ENCODE peak calls at places on chromosome 18, in eight cellular contexts. One of them, this sample, is unnamed.

GRCh38 chr18:54284967-54285785 is 15.9 kb downstream of the POLI start:
- DNase-seq in BE2C: no peak
- DNase-seq in body of pancreas: peak
- DNase-seq in dorsolateral prefrontal cortex: peak
- DNase-seq in ovary: no peak
- DNase-seq in brain microvascular endothelial cell: peak
- DNase-seq in IMR-90: peak
- DNase-seq in fibroblast of pulmonary artery: peak
- DNase-seq in this sample: no peak

GRCh38 chr18:13660510-13660909 is 65.8 kb downstream of the FAM210A start:
- DNase-seq in BE2C: no peak
- DNase-seq in IMR-90: no peak
- DNase-seq in brain microvascular endothelial cell: no peak
- DNase-seq in fibroblast of pulmonary artery: peak
- DNase-seq in body of pancreas: no peak
- DNase-seq in ovary: no peak
- DNase-seq in dorsolateral prefrontal cortex: no peak
- DNase-seq in this sample: no peak

GRCh38 chr18:23635283-23636040 is 27.2 kb downstream of the ANKRD29 start:
- DNase-seq in BE2C: no peak
- DNase-seq in body of pancreas: no peak
- DNase-seq in brain microvascular endothelial cell: no peak
- DNase-seq in dorsolateral prefrontal cortex: no peak
- DNase-seq in ovary: no peak
- DNase-seq in fibroblast of pulmonary artery: no peak
- DNase-seq in IMR-90: no peak
- DNase-seq in this sample: no peak

GRCh38 chr18:54209471-54210180 is 14.8 kb downstream of the MBD2 start:
- DNase-seq in BE2C: no peak
- DNase-seq in body of pancreas: no peak
- DNase-seq in fibroblast of pulmonary artery: no peak
- DNase-seq in brain microvascular endothelial cell: peak
- DNase-seq in IMR-90: peak
- DNase-seq in ovary: no peak
- DNase-seq in dorsolateral prefrontal cortex: no peak
- DNase-seq in this sample: no peak

GRCh38 chr18:78875998-78876650 is 103.5 kb upstream of the SALL3 start:
- DNase-seq in dorsolateral prefrontal cortex: no peak
- DNase-seq in fibroblast of pulmonary artery: no peak
- DNase-seq in body of pancreas: no peak
- DNase-seq in ovary: no peak
- DNase-seq in BE2C: no peak
- DNase-seq in brain microvascular endothelial cell: no peak
- DNase-seq in IMR-90: no peak
- DNase-seq in this sample: no peak

GRCh38 chr18:10490401-10491289 is 35.2 kb upstream of the NAPG start:
- DNase-seq in ovary: no peak
- DNase-seq in dorsolateral prefrontal cortex: no peak
- DNase-seq in body of pancreas: peak
- DNase-seq in IMR-90: no peak
- DNase-seq in brain microvascular endothelial cell: no peak
- DNase-seq in fibroblast of pulmonary artery: no peak
- DNase-seq in BE2C: no peak
- DNase-seq in this sample: peak

GRCh38 chr18:78900938-78901909 is 78.4 kb upstream of the SALL3 start:
- DNase-seq in body of pancreas: no peak
- DNase-seq in ovary: no peak
- DNase-seq in brain microvascular endothelial cell: no peak
- DNase-seq in BE2C: no peak
- DNase-seq in fibroblast of pulmonary artery: no peak
- DNase-seq in dorsolateral prefrontal cortex: no peak
- DNase-seq in IMR-90: no peak
- DNase-seq in this sample: no peak

GRCh38 chr18:59787998-59788875 is 91.0 kb upstream of the CCBE1 start:
- DNase-seq in dorsolateral prefrontal cortex: no peak
- DNase-seq in BE2C: no peak
- DNase-seq in ovary: no peak
- DNase-seq in body of pancreas: no peak
- DNase-seq in fibroblast of pulmonary artery: peak
- DNase-seq in brain microvascular endothelial cell: peak
- DNase-seq in IMR-90: peak
- DNase-seq in this sample: no peak

GRCh38 chr18:74544898-74545297 is 10.6 kb downstream of the CNDP1 start:
- DNase-seq in body of pancreas: no peak
- DNase-seq in dorsolateral prefrontal cortex: no peak
- DNase-seq in brain microvascular endothelial cell: no peak
- DNase-seq in ovary: no peak
- DNase-seq in IMR-90: no peak
- DNase-seq in BE2C: no peak
- DNase-seq in fibroblast of pulmonary artery: no peak
- DNase-seq in this sample: no peak

GRCh38 chr18:49966090-49966489 is 152.8 kb upstream of the ACAA2 start:
- DNase-seq in dorsolateral prefrontal cortex: no peak
- DNase-seq in fibroblast of pulmonary artery: no peak
- DNase-seq in BE2C: no peak
- DNase-seq in brain microvascular endothelial cell: no peak
- DNase-seq in body of pancreas: no peak
- DNase-seq in IMR-90: no peak
- DNase-seq in ovary: no peak
- DNase-seq in this sample: no peak

GRCh38 chr18:23618862-23619387 is 32.6 kb upstream of the NPC1 start:
- DNase-seq in ovary: peak
- DNase-seq in body of pancreas: no peak
- DNase-seq in brain microvascular endothelial cell: no peak
- DNase-seq in dorsolateral prefrontal cortex: no peak
- DNase-seq in fibroblast of pulmonary artery: no peak
- DNase-seq in BE2C: no peak
- DNase-seq in IMR-90: no peak
- DNase-seq in this sample: no peak

GRCh38 chr18:9334351-9335254 is at the start of gene TWSG1:
- DNase-seq in BE2C: peak
- DNase-seq in dorsolateral prefrontal cortex: peak
- DNase-seq in fibroblast of pulmonary artery: peak
- DNase-seq in body of pancreas: peak
- DNase-seq in IMR-90: peak
- DNase-seq in brain microvascular endothelial cell: peak
- DNase-seq in ovary: peak
- DNase-seq in this sample: peak

GRCh38 chr18:74286106-74286856 is 5.5 kb downstream of the CYB5A start:
- DNase-seq in body of pancreas: peak
- DNase-seq in fibroblast of pulmonary artery: peak
- DNase-seq in IMR-90: peak
- DNase-seq in dorsolateral prefrontal cortex: no peak
- DNase-seq in ovary: no peak
- DNase-seq in brain microvascular endothelial cell: no peak
- DNase-seq in BE2C: no peak
- DNase-seq in this sample: peak

GRCh38 chr18:77061291-77061945 is 71.2 kb downstream of the MBP start:
- DNase-seq in BE2C: no peak
- DNase-seq in dorsolateral prefrontal cortex: no peak
- DNase-seq in body of pancreas: no peak
- DNase-seq in ovary: no peak
- DNase-seq in brain microvascular endothelial cell: peak
- DNase-seq in IMR-90: peak
- DNase-seq in fibroblast of pulmonary artery: no peak
- DNase-seq in this sample: no peak

GRCh38 chr18:11512096-11513030 is 97.0 kb upstream of the SLC35G4 start:
- DNase-seq in body of pancreas: no peak
- DNase-seq in dorsolateral prefrontal cortex: no peak
- DNase-seq in IMR-90: no peak
- DNase-seq in BE2C: no peak
- DNase-seq in brain microvascular endothelial cell: peak
- DNase-seq in ovary: no peak
- DNase-seq in fibroblast of pulmonary artery: peak
- DNase-seq in this sample: peak

GRCh38 chr18:11818486-11819203 is 32.6 kb upstream of the CHMP1B start:
- DNase-seq in brain microvascular endothelial cell: no peak
- DNase-seq in fibroblast of pulmonary artery: no peak
- DNase-seq in dorsolateral prefrontal cortex: no peak
- DNase-seq in body of pancreas: no peak
- DNase-seq in ovary: no peak
- DNase-seq in BE2C: no peak
- DNase-seq in IMR-90: no peak
- DNase-seq in this sample: no peak

GRCh38 chr18:8661754-8662573 is 43.4 kb upstream of the MTCL1 start:
- DNase-seq in body of pancreas: peak
- DNase-seq in IMR-90: peak
- DNase-seq in BE2C: peak
- DNase-seq in ovary: no peak
- DNase-seq in brain microvascular endothelial cell: peak
- DNase-seq in fibroblast of pulmonary artery: peak
- DNase-seq in dorsolateral prefrontal cortex: no peak
- DNase-seq in this sample: peak

GRCh38 chr18:11387880-11388279 is 221.5 kb upstream of the SLC35G4 start:
- DNase-seq in brain microvascular endothelial cell: peak
- DNase-seq in body of pancreas: peak
- DNase-seq in dorsolateral prefrontal cortex: no peak
- DNase-seq in ovary: no peak
- DNase-seq in IMR-90: peak
- DNase-seq in BE2C: peak
- DNase-seq in fibroblast of pulmonary artery: peak
- DNase-seq in this sample: peak

DNA sequence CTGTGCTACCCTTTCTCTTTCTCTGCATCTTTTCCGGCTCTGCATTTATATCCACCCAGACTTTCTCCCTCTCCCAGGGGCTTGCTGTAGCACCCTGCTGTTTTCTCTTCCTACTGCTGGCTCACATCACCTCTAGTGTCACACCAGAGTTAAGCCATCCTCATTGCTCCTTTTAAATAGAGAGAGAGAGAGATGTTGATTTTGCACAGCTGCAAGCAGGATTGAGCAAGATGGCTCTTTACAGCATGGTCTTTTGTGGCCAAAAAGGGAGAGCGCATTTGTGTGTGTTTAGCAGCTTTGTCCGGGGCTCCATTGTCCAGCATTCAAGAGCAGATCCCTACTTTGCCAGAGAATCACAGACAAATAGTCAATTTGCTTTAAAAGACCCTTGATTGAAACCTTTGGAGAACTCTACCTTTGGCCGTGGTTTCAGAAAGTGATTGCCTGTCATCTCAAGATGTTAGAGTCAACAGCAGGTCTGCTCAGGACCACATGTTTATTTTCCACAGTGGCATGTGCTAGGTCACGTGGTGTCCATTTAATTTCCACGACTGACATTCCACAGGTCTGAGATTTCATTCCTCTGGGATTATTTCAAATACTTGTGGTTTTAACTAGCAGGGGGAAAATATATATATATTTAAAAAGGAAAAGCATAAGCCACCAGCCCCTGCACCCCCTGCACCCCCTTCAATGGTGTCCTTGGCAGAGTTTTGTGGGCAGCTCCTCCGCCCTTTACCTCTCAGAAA is 360.0 kb upstream of the SLC14A2 start:
- DNase-seq in IMR-90: peak
- DNase-seq in brain microvascular endothelial cell: peak
- DNase-seq in dorsolateral prefrontal cortex: no peak
- DNase-seq in BE2C: no peak
- DNase-seq in body of pancreas: peak
- DNase-seq in ovary: no peak
- DNase-seq in fibroblast of pulmonary artery: peak
- DNase-seq in this sample: no peak
- TF ChIP-seq CTCF in IMR-90: no peak
- TF ChIP-seq CTCF in brain microvascular endothelial cell: peak
- TF ChIP-seq CTCF in dorsolateral prefrontal cortex: no peak
- TF ChIP-seq CTCF in BE2C: no peak
- TF ChIP-seq CTCF in body of pancreas: no peak
- TF ChIP-seq CTCF in ovary: no peak
- TF ChIP-seq CTCF in fibroblast of pulmonary artery: no peak
- TF ChIP-seq CTCF in this sample: no peak

DNA sequence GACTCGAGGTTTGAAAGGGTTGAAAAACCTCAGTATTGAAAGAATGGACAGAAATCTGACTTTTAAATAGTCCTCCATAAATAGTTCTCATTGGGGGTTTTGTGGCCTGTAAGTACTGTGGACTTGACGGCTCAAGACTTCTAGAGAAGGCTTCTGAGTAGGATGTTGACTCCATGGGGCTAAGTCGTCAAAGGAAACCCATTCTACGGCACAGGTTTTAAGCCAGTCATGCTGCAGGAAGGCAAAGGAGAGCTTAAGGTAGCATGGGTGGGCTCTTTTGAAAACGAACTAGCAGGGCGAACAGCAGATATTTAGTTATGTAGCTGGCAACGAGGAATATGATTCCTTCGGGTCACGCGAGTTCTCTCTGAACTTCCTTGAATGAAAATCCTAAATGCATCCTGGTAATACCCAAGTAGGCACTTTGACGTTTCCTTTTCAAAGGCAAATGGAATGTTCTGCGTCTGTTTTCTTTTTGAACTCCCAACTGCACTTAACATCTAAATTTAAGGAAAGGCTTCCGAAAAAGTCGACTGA is 1.1 kb upstream of the NEDD4L start:
- DNase-seq in BE2C: no peak
- DNase-seq in brain microvascular endothelial cell: no peak
- DNase-seq in body of pancreas: no peak
- DNase-seq in dorsolateral prefrontal cortex: no peak
- DNase-seq in fibroblast of pulmonary artery: no peak
- DNase-seq in IMR-90: no peak
- DNase-seq in ovary: no peak
- DNase-seq in this sample: no peak
- H3K4me3 ChIP-seq in BE2C: peak
- H3K4me3 ChIP-seq in brain microvascular endothelial cell: peak
- H3K4me3 ChIP-seq in body of pancreas: peak
- H3K4me3 ChIP-seq in dorsolateral prefrontal cortex: peak
- H3K4me3 ChIP-seq in fibroblast of pulmonary artery: peak
- H3K4me3 ChIP-seq in IMR-90: peak
- H3K4me3 ChIP-seq in ovary: peak
- H3K4me3 ChIP-seq in this sample: peak

DNA sequence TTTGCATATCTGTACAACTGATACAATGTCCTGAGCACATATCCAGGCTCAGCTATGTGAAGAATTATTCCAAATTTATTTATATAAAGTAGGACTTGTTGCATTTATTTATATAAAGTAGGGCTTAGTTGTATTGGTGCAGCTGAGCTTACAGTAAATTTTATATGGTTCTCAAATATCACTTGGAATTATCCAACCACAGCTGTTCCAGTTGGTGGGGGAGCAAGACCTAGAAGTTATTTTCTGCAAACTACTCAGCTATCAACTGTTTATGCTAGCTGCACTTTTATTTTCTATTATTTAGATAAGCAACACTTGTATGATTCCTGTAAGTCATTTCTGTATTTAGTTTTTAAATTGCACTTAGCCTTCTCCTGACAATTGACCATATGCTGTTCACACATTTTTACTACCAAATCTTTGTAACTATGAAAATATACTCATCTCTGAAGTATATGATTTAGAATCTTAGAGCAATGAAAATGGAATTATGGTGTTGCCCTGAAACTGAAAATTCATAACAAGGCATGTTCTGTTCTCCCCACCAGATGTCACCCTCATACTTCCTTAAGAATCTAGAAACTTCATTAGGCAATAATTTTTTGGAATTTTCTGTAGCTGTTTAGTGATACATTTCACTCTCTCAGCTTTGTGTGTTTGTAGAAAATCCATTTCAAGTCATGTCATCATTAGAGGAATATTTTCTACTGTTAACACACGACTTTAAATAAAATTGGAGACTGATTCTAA is 157.0 kb upstream of the CBLN2 start:
- DNase-seq in fibroblast of pulmonary artery: peak
- DNase-seq in IMR-90: peak
- DNase-seq in body of pancreas: no peak
- DNase-seq in ovary: no peak
- DNase-seq in brain microvascular endothelial cell: peak
- DNase-seq in dorsolateral prefrontal cortex: no peak
- DNase-seq in BE2C: no peak
- DNase-seq in this sample: no peak
- TF ChIP-seq CTCF in fibroblast of pulmonary artery: peak
- TF ChIP-seq CTCF in IMR-90: peak
- TF ChIP-seq CTCF in body of pancreas: peak
- TF ChIP-seq CTCF in ovary: no peak
- TF ChIP-seq CTCF in brain microvascular endothelial cell: peak
- TF ChIP-seq CTCF in dorsolateral prefrontal cortex: peak
- TF ChIP-seq CTCF in BE2C: peak
- TF ChIP-seq CTCF in this sample: peak

GRCh38 chr18:61765097-61765496 is 127.7 kb downstream of the RNF152 start:
- DNase-seq in body of pancreas: no peak
- DNase-seq in IMR-90: peak
- DNase-seq in BE2C: no peak
- DNase-seq in ovary: no peak
- DNase-seq in dorsolateral prefrontal cortex: no peak
- DNase-seq in brain microvascular endothelial cell: peak
- DNase-seq in fibroblast of pulmonary artery: peak
- DNase-seq in this sample: no peak
- H3K4me3 ChIP-seq in body of pancreas: no peak
- H3K4me3 ChIP-seq in IMR-90: no peak
- H3K4me3 ChIP-seq in BE2C: no peak
- H3K4me3 ChIP-seq in ovary: no peak
- H3K4me3 ChIP-seq in dorsolateral prefrontal cortex: no peak
- H3K4me3 ChIP-seq in brain microvascular endothelial cell: no peak
- H3K4me3 ChIP-seq in fibroblast of pulmonary artery: no peak
- H3K4me3 ChIP-seq in this sample: no peak